ENCODE peak calls at places on chromosomes 7 and 10, in five cellular contexts. One of them, this sample, is unnamed.

GRCh38 chr7:63899691-63900393 is 98.8 kb upstream of the ZNF722 start:
- DNase-seq in cardiac fibroblast: no peak
- DNase-seq in right lobe of liver: peak
- DNase-seq in WTC11: no peak
- DNase-seq in esophagus squamous epithelium: peak
- DNase-seq in this sample: no peak

GRCh38 chr10:52890281-52890680 is 117.7 kb upstream of the MBL2 start:
- DNase-seq in cardiac fibroblast: no peak
- DNase-seq in right lobe of liver: no peak
- DNase-seq in WTC11: no peak
- DNase-seq in esophagus squamous epithelium: no peak
- DNase-seq in this sample: no peak

GRCh38 chr10:15797346-15797745 is 63.0 kb downstream of the MINDY3 start:
- DNase-seq in cardiac fibroblast: no peak
- DNase-seq in right lobe of liver: no peak
- DNase-seq in WTC11: no peak
- DNase-seq in esophagus squamous epithelium: no peak
- DNase-seq in this sample: no peak

GRCh38 chr10:121167534-121168243 is 316.5 kb downstream of the WDR11 start:
- DNase-seq in cardiac fibroblast: no peak
- DNase-seq in right lobe of liver: no peak
- DNase-seq in WTC11: no peak
- DNase-seq in esophagus squamous epithelium: no peak
- DNase-seq in this sample: no peak

GRCh38 chr10:7572435-7572834 is 94.3 kb downstream of the ITIH5 start:
- DNase-seq in cardiac fibroblast: peak
- DNase-seq in right lobe of liver: no peak
- DNase-seq in WTC11: no peak
- DNase-seq in esophagus squamous epithelium: no peak
- DNase-seq in this sample: no peak

GRCh38 chr10:114258274-114258840 is 19.3 kb downstream of the VWA2 start:
- DNase-seq in cardiac fibroblast: no peak
- DNase-seq in right lobe of liver: no peak
- DNase-seq in WTC11: no peak
- DNase-seq in esophagus squamous epithelium: no peak
- DNase-seq in this sample: no peak

GRCh38 chr10:122461729-122462532 is 578 bp downstream of the HTRA1 start:
- DNase-seq in cardiac fibroblast: peak
- DNase-seq in right lobe of liver: peak
- DNase-seq in WTC11: no peak
- DNase-seq in esophagus squamous epithelium: no peak
- DNase-seq in this sample: peak

GRCh38 chr10:61628875-61629513 is 33.7 kb upstream of the CABCOCO1 start:
- DNase-seq in cardiac fibroblast: peak
- DNase-seq in right lobe of liver: no peak
- DNase-seq in WTC11: no peak
- DNase-seq in esophagus squamous epithelium: no peak
- DNase-seq in this sample: no peak

GRCh38 chr10:6089334-6090219 is 743 bp downstream of the RBM17 start:
- DNase-seq in cardiac fibroblast: peak
- DNase-seq in right lobe of liver: peak
- DNase-seq in WTC11: peak
- DNase-seq in esophagus squamous epithelium: no peak
- DNase-seq in this sample: peak

GRCh38 chr7:92782855-92783254 is 53.5 kb downstream of the CDK6 start:
- DNase-seq in cardiac fibroblast: no peak
- DNase-seq in right lobe of liver: no peak
- DNase-seq in WTC11: no peak
- DNase-seq in esophagus squamous epithelium: no peak
- DNase-seq in this sample: no peak

GRCh38 chr7:826230-826905 is 5.9 kb upstream of the SUN1 start:
- DNase-seq in cardiac fibroblast: no peak
- DNase-seq in right lobe of liver: no peak
- DNase-seq in WTC11: no peak
- DNase-seq in esophagus squamous epithelium: no peak
- DNase-seq in this sample: no peak

GRCh38 chr7:24714676-24715010 is 42.6 kb downstream of the GSDME start:
- DNase-seq in cardiac fibroblast: no peak
- DNase-seq in right lobe of liver: no peak
- DNase-seq in WTC11: no peak
- DNase-seq in esophagus squamous epithelium: no peak
- DNase-seq in this sample: no peak

GRCh38 chr7:24717247-24717622 is 40.0 kb downstream of the GSDME start:
- DNase-seq in cardiac fibroblast: no peak
- DNase-seq in right lobe of liver: no peak
- DNase-seq in WTC11: no peak
- DNase-seq in esophagus squamous epithelium: no peak
- DNase-seq in this sample: no peak

GRCh38 chr7:24716480-24717246 is 40.6 kb downstream of the GSDME start:
- DNase-seq in cardiac fibroblast: no peak
- DNase-seq in right lobe of liver: no peak
- DNase-seq in WTC11: no peak
- DNase-seq in esophagus squamous epithelium: no peak
- DNase-seq in this sample: no peak

GRCh38 chr7:24715171-24715570 is 42.1 kb downstream of the GSDME start:
- DNase-seq in cardiac fibroblast: no peak
- DNase-seq in right lobe of liver: no peak
- DNase-seq in WTC11: no peak
- DNase-seq in esophagus squamous epithelium: no peak
- DNase-seq in this sample: no peak

DNA sequence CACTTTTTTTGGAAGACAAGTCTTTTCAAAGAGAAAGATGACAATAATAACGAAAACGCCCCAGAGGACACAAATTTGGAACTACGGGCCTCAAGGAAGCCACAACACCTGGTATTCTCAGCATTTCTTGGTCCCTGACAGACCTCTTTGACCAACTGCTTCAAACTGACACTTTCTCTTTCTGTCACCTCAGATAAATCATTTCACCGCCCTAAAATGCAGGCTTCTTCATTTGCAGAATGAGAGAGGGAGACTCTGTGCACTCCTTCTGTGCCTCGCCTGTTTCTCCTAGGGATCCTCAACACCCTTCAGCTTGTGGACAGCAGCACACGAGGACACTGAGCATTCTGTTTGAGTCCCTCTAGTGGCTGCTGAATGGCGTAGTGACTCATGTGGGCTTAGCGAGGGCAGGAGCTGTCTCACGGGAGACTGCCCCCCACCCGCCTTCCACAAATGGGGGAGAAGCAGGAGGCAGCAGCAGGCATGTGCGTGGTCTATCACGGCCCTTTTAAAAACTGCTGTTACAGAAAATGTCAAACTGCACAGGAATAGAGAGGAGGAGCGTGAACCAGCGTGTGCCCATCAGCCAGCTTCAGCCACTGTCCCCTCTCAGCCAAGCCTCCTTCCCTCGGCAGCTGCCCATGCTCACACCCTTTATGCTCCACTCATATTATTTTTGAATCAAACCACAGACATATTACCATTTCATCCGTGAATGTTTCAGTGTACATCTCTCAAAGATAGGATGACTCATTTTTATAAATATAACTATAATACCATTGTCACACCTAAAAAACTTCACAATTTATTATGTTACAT is 41.4 kb downstream of the GSDME start:
- DNase-seq in cardiac fibroblast: peak
- DNase-seq in right lobe of liver: no peak
- DNase-seq in WTC11: peak
- DNase-seq in esophagus squamous epithelium: no peak
- DNase-seq in this sample: peak
- TF ChIP-seq CTCF in cardiac fibroblast: peak
- TF ChIP-seq CTCF in right lobe of liver: peak
- TF ChIP-seq CTCF in WTC11: peak
- TF ChIP-seq CTCF in esophagus squamous epithelium: no peak
- TF ChIP-seq CTCF in this sample: peak

GRCh38 chr10:128560993-128561392 is 434.8 kb upstream of the MKI67 start:
- DNase-seq in cardiac fibroblast: no peak
- DNase-seq in right lobe of liver: no peak
- DNase-seq in WTC11: no peak
- DNase-seq in esophagus squamous epithelium: no peak
- DNase-seq in this sample: no peak

GRCh38 chr10:128551475-128551874 is 425.3 kb upstream of the MKI67 start:
- DNase-seq in cardiac fibroblast: no peak
- DNase-seq in right lobe of liver: no peak
- DNase-seq in WTC11: no peak
- DNase-seq in esophagus squamous epithelium: no peak
- DNase-seq in this sample: no peak

GRCh38 chr10:128553755-128554154 is 427.5 kb upstream of the MKI67 start:
- DNase-seq in cardiac fibroblast: no peak
- DNase-seq in right lobe of liver: no peak
- DNase-seq in WTC11: no peak
- DNase-seq in esophagus squamous epithelium: no peak
- DNase-seq in this sample: no peak

GRCh38 chr10:128556575-128556974 is 430.4 kb upstream of the MKI67 start:
- DNase-seq in cardiac fibroblast: no peak
- DNase-seq in right lobe of liver: no peak
- DNase-seq in WTC11: no peak
- DNase-seq in esophagus squamous epithelium: no peak
- DNase-seq in this sample: no peak

DNA sequence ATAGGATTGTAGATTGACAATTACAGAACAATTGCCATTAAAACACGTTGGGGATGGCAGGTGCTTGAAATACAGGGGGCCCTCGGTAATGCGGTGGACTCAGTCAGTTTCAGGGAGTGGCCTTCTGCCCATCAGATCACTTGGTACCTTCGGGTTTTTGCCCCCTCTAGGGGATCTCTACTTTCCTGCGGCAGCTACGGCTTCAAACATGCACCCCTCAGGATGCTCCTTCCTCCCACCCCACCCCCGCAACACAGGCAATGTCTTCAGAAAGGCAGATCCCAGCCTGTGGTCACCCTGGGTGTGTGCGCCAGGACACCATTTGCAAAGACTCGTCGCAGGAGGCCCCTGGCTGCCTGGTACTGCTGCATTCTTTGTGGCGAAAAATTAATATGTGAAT is 430.9 kb upstream of the MKI67 start:
- DNase-seq in cardiac fibroblast: no peak
- DNase-seq in right lobe of liver: no peak
- DNase-seq in WTC11: no peak
- DNase-seq in esophagus squamous epithelium: no peak
- DNase-seq in this sample: no peak
- TF ChIP-seq CTCF in cardiac fibroblast: no peak
- TF ChIP-seq CTCF in right lobe of liver: no peak
- TF ChIP-seq CTCF in WTC11: no peak
- TF ChIP-seq CTCF in esophagus squamous epithelium: no peak
- TF ChIP-seq CTCF in this sample: no peak

GRCh38 chr10:1299041-1299726 is 243.0 kb downstream of the WDR37 start:
- DNase-seq in cardiac fibroblast: no peak
- DNase-seq in right lobe of liver: no peak
- DNase-seq in WTC11: no peak
- DNase-seq in esophagus squamous epithelium: no peak
- DNase-seq in this sample: no peak

GRCh38 chr10:1294748-1295147 is 238.6 kb downstream of the WDR37 start:
- DNase-seq in cardiac fibroblast: no peak
- DNase-seq in right lobe of liver: no peak
- DNase-seq in WTC11: no peak
- DNase-seq in esophagus squamous epithelium: no peak
- DNase-seq in this sample: no peak

GRCh38 chr10:1300218-1300617 is 244.0 kb downstream of the WDR37 start:
- DNase-seq in cardiac fibroblast: no peak
- DNase-seq in right lobe of liver: no peak
- DNase-seq in WTC11: no peak
- DNase-seq in esophagus squamous epithelium: no peak
- DNase-seq in this sample: no peak

GRCh38 chr10:1295756-1296480 is 239.7 kb downstream of the WDR37 start:
- DNase-seq in cardiac fibroblast: no peak
- DNase-seq in right lobe of liver: no peak
- DNase-seq in WTC11: no peak
- DNase-seq in esophagus squamous epithelium: no peak
- DNase-seq in this sample: no peak

GRCh38 chr10:1297566-1298301 is 241.5 kb downstream of the WDR37 start:
- DNase-seq in cardiac fibroblast: no peak
- DNase-seq in right lobe of liver: no peak
- DNase-seq in WTC11: peak
- DNase-seq in esophagus squamous epithelium: no peak
- DNase-seq in this sample: peak
- TF ChIP-seq CTCF in cardiac fibroblast: no peak
- TF ChIP-seq CTCF in right lobe of liver: no peak
- TF ChIP-seq CTCF in WTC11: no peak
- TF ChIP-seq CTCF in esophagus squamous epithelium: no peak
- TF ChIP-seq CTCF in this sample: peak

DNA sequence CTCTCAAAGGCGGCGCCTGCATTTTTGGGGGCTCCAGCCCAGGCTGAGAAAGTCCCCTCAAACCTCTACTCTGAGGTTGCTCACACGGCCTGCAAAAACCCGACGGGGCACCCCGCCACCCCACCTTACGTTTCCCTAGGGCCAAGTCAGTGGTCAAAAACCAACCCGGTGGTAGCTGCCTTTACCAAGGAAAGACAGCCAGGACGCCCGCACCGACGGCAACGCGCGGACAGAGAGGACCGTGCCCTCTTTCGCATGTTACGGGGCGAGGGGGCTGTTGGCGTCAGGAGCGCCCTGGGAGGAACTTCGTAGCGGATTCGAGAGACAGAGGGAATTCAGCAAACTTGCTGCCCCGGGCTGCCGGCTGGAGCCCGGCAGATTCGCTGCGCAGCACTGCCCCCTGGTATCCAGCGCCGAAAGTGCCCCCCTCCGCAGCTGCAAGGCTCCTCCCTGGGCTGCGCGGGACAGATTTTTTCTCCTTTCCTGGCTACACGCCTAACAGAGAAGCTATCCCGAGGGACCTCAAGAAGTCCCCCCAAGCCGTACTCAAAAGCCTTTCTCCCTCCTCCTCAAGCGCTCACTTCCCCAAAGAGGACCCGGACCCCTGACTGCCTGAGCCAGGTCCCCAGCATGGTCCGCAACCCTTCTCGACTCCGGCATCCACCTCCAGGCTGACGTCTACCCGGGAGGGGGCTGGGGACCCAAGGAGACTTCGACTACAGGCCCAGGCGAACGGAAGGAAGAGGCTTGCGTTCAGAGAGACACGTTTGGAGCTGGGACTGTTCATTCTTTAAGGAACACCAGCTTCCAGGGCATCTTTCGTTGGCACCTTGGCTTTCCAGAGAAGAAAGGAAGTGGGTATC is 27.7 kb upstream of the VAX1 start:
- DNase-seq in cardiac fibroblast: peak
- DNase-seq in right lobe of liver: peak
- DNase-seq in WTC11: peak
- DNase-seq in esophagus squamous epithelium: no peak
- DNase-seq in this sample: peak
- TF ChIP-seq CTCF in cardiac fibroblast: peak
- TF ChIP-seq CTCF in right lobe of liver: peak
- TF ChIP-seq CTCF in WTC11: peak
- TF ChIP-seq CTCF in esophagus squamous epithelium: peak
- TF ChIP-seq CTCF in this sample: peak